ENCODE peak calls at places on chromosomes 6 and 20, in four cellular contexts. Y is mesenchymal stem cell, H is ascending aorta, R is cardiac muscle cell. C is an unnamed sample.
A peak's percentile ranks its signal among the peaks of the same experiment; 100 is the strongest.

GRCh38 chr6:125931733-125932450 is 24.7 kb upstream of the HINT3 start:
- DNase-seq in H (no peak), Y (peak; percentile 30), R (no peak), C (no peak)

GRCh38 chr20:45359069-45359405 is 3.9 kb upstream of the SYS1 start:
- DNase-seq in H (peak; percentile 90), R (no peak), Y (peak; percentile 64), C (no peak)

GRCh38 chr6:46221221-46221793 is 50.5 kb upstream of the ENPP5 start:
- DNase-seq in Y (peak; percentile 33), H (no peak), R (peak; percentile 58), C (no peak)

GRCh38 chr20:11716239-11716944 is 201.3 kb upstream of the BTBD3 start:
- DNase-seq in H (no peak), R (peak; percentile 28), Y (peak; percentile 89), C (no peak)

GRCh38 chr20:39849664-39850063 is 839.4 kb downstream of the MAFB start:
- DNase-seq in H (peak; percentile 79), R (peak; percentile 54), Y (peak; percentile 46), C (no peak)

GRCh38 chr20:48841861-48842529 is 14.2 kb upstream of the PREX1 start:
- DNase-seq in H (no peak), Y (peak; percentile 73), R (no peak), C (no peak)

GRCh38 chr6:36296240-36296639 is 26.4 kb downstream of the PNPLA1 start:
- DNase-seq in R (no peak), H (no peak), Y (no peak), C (no peak)

GRCh38 chr6:41527721-41528408 is 18.3 kb upstream of the FOXP4 start:
- DNase-seq in H (no peak), Y (no peak), R (no peak), C (no peak)

GRCh38 chr20:48866936-48867335 is 39.1 kb upstream of the PREX1 start:
- DNase-seq in H (no peak), Y (no peak), R (peak; percentile 72), C (no peak)

GRCh38 chr6:158170656-158171081 is 2.5 kb downstream of the GTF2H5 start:
- DNase-seq in Y (peak; percentile 62), R (no peak), H (no peak), C (no peak)

GRCh38 chr6:18349350-18349749 is 37.8 kb upstream of the RNF144B start:
- DNase-seq in R (no peak), H (no peak), Y (no peak), C (no peak)

GRCh38 chr20:14986656-14987055 is 649.2 kb upstream of the FLRT3 start:
- DNase-seq in R (no peak), Y (no peak), H (no peak), C (no peak)

GRCh38 chr20:36467076-36467999 is 74.0 kb upstream of the MYL9 start:
- DNase-seq in Y (peak; percentile 17), R (no peak), H (peak; percentile 72), C (peak; percentile 30)

GRCh38 chr6:42266542-42266941 is 48.9 kb upstream of the MRPS10 start:
- DNase-seq in H (no peak), R (no peak), Y (no peak), C (no peak)

GRCh38 chr6:90216081-90216977 is 80.3 kb downstream of the BACH2 start:
- DNase-seq in Y (peak; percentile 82), H (no peak), R (peak; percentile 25), C (no peak)

GRCh38 chr6:4486543-4487319 is 289.5 kb upstream of the CDYL start:
- DNase-seq in R (peak; percentile 28), H (no peak), Y (peak; percentile 52), C (no peak)
- H3K9me3 ChIP-seq in R (no peaks in the 10 kb centered on the region), H (peaks cover 4% of the 10 kb centered on the region), Y (peaks cover 43% of the 10 kb centered on the region), C (no peaks in the 10 kb centered on the region)

GRCh38 chr6:58419321-58419720 is 1101.9 kb downstream of the PRIM2 start:
- DNase-seq in R (no peak), Y (no peak), H (no peak), C (no peak)
- H3K9me3 ChIP-seq in R (no peaks in the 10 kb centered on the region), Y (peaks cover 29% of the 10 kb centered on the region), H (no peaks in the 10 kb centered on the region), C (no peaks in the 10 kb centered on the region)

DNA sequence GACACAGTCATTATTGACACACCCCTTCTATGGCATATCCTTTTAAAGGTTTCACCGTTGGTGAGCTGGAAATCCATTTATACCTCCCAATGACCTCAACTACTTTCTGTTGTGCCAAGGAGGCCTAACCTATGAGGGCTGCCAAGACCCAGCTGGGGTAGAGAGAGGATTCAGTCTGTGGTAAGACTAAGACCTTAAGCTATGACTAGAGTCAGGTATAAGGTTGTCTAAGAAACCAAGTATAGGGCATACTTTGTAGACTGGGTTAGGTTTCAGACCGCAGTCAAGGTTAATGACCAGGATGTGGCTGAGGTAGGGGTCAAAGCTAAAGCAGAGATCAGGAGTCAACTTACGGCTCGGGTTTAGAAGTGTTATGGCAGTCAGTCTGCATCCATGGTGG is 641.2 kb upstream of the CHD6 start:
- DNase-seq in Y (no peak), H (no peak), R (no peak), C (no peak)
- H3K9me3 ChIP-seq in Y (no peaks in the 10 kb centered on the region), H (no peaks in the 10 kb centered on the region), R (no peaks in the 10 kb centered on the region), C (no peaks in the 10 kb centered on the region)

GRCh38 chr20:30602424-30602823 is 655.0 kb upstream of the DEFB115 start:
- DNase-seq in H (no peak), R (no peak), Y (no peak), C (no peak)
- H3K9me3 ChIP-seq in H (no peaks in the 10 kb centered on the region), R (no peaks in the 10 kb centered on the region), Y (peaks cover 15% of the 10 kb centered on the region), C (no peaks in the 10 kb centered on the region)

DNA sequence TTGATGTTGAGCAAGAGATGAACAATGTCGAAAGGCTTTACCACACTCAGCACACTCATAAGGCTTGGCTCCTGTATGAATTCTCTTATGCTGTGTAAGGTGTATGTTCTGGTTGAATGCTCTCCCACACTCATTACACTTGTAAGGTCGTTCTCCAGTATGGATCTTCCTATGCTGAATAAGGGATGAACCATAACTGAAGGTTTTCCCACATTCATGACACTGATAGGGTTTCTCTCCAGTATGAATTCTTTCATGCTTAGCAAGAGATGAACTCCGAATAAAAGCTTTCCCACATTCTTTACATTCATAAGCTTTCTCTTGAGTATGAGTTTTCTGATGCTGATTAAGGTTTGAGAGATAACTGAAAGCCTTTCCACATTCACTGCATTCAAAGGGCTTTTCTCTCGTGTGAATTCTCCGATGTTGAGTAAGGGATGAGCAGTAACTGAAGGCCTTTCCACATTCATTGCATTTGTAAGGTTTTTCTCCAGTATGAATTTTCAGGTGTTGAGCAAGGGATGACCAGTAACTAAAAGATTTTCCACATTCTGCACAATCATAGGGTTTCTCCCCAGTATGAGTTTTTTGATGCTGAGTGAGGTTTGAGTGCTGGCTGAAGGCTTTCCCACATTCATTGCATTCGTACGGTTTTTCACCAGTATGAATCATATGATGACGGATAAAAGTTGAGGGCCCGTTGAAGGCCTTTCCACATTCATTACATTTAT is 21.1 kb downstream of the ZNF184 start:
- DNase-seq in R (no peak), H (no peak), Y (no peak), C (no peak)
- H3K9me3 ChIP-seq in R (peaks cover 11% of the 10 kb centered on the region), H (peaks cover 57% of the 10 kb centered on the region), Y (peaks cover 96% of the 10 kb centered on the region), C (peaks cover 76% of the 10 kb centered on the region)

DNA sequence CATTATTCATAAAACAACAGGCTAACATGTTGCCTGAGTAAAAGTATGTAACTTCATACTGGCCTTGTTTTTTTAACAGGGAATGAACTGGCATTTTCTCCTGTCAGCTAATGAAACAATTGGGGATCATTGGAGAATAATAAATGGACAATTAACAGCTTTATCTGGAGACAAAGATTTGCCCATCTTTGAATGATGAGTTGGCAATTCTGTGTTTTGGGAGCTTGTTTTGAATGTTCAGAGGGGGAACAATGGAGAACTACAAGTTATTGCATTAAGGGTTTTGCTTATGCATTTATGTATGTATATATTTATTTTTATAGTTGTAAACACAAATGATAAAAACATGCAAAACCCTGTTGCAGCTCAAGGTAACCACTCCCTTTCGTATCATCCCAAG is 150.3 kb downstream of the CBLN4 start:
- DNase-seq in Y (no peak), R (no peak), H (no peak), C (no peak)
- H3K9me3 ChIP-seq in Y (peaks cover 13% of the 10 kb centered on the region), R (no peaks in the 10 kb centered on the region), H (no peaks in the 10 kb centered on the region), C (no peaks in the 10 kb centered on the region)

DNA sequence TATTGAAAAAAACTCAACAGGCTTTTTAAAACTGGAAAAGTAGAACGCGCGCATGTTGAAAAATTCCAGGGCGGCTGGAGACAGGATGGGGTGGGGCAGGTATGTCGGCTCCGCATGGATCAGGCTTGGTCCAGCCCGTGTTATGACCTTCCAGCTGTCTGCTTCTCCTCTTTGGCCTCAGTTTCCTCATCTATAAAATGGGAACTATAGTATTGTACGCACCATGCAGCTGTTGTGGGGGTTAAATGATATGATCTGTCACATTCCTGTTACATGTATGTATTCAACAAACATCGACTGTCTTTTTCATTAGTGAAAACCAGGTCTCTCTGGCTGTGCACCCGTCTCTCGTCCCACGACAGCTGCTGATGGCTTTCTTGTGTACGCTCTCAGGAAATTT is 18.8 kb downstream of the PHACTR3 start:
- DNase-seq in Y (no peak), R (no peak), H (no peak), C (no peak)
- H3K9me3 ChIP-seq in Y (no peaks in the 10 kb centered on the region), R (peaks cover 4% of the 10 kb centered on the region), H (no peaks in the 10 kb centered on the region), C (no peaks in the 10 kb centered on the region)